ENCODE peak calls at places on chromosomes 16 and 17, in five cellular contexts. R is amygdala; U is NCI-H748 treated with DMSO at 0.1 percent for 48 hours; N is EL; Y is activated CD8-positive, alpha-beta T cell treated with anti-CD3 and anti-CD28 coated beads for 36 hours. X is an unnamed sample.

GRCh38 chr17:44971776-44972483 is 3.8 kb upstream of the C1QL1 start:
- DNase-seq in R (peak; percentile 4), U (no peak), N (peak; percentile 77), Y (peak; percentile 86), X (no peak)

GRCh38 chr16:57802635-57803412 is 533 bp upstream of the KIFC3 start:
- DNase-seq in R (peak; percentile 79), U (no peak), N (no peak), Y (no peak), X (no peak)

GRCh38 chr16:13110124-13110796 is 208.9 kb downstream of the SHISA9 start:
- DNase-seq in R (peak; percentile 31), U (no peak), N (no peak), Y (no peak), X (no peak)

GRCh38 chr17:64295146-64295545 is 32.1 kb upstream of the TEX2 start:
- DNase-seq in R (no peak), U (no peak), N (no peak), Y (no peak), X (no peak)

GRCh38 chr16:11445486-11445885 is 100.2 kb downstream of the RMI2 start:
- DNase-seq in R (no peak), U (no peak), N (no peak), Y (no peak), X (no peak)

GRCh38 chr17:28371245-28372202 is at the start of gene SARM1:
- DNase-seq in R (peak; percentile 70), U (peak; percentile 96), N (peak; percentile 96), Y (peak; percentile 97), X (peak; percentile 81)

GRCh38 chr17:35084987-35085386 is 21.5 kb upstream of the RFFL start:
- DNase-seq in R (no peak), U (no peak), N (peak; percentile 76), Y (no peak), X (no peak)

GRCh38 chr17:36721560-36722120 is 120.3 kb downstream of the MRM1 start:
- DNase-seq in R (no peak), U (peak; percentile 94), N (no peak), Y (peak; percentile 21), X (peak; percentile 25)

GRCh38 chr16:82983390-82983789 is 356.6 kb downstream of the CDH13 start:
- DNase-seq in R (no peak), U (no peak), N (no peak), Y (no peak), X (no peak)

GRCh38 chr17:81489986-81490598 is 22.5 kb downstream of the ACTG1 start:
- DNase-seq in R (no peak), U (no peak), N (no peak), Y (no peak), X (no peak)